ENCODE peak calls at places on chromosomes 11 and 22, in ten cellular contexts. E is fibroblast of lung; U is HAP-1; C is GM23248; T is colonic mucosa; O is IMR-90; D is A549; K is effector memory CD4-positive, alpha-beta T cell; B is right lobe of liver; L is aorta. X is an unnamed sample. For H3K9me3, the result is how much of the 10 kb centered on the place peaks cover.

GRCh38 chr11:22763166-22763565 is 66.4 kb downstream of the SVIP start:
- DNase-seq in O (no peak), T (no peak), E (no peak), D (no peak), B (no peak), U (no peak), C (no peak), L (no peak), K (no peak), X (no peak)

GRCh38 chr11:75264356-75264755 is 23.8 kb downstream of the TPBGL start:
- DNase-seq in T (no peak), D (no peak), K (no peak), E (no peak), B (peak), C (no peak), U (no peak), O (no peak), L (no peak), X (no peak)

GRCh38 chr11:11538277-11538960 is 83.4 kb downstream of the GALNT18 start:
- DNase-seq in L (peak), C (no peak), U (no peak), O (no peak), K (no peak), B (peak), T (no peak), D (no peak), E (no peak), X (peak)

GRCh38 chr11:78171951-78172350 is 16.5 kb downstream of the KCTD21 start:
- DNase-seq in O (no peak), D (no peak), E (no peak), L (peak), K (no peak), U (no peak), B (no peak), T (no peak), C (no peak), X (no peak)

GRCh38 chr11:69434341-69434960 is 47.0 kb upstream of the LINC01488 start:
- DNase-seq in B (no peak), D (no peak), L (peak), O (no peak), K (no peak), E (no peak), T (no peak), U (no peak), C (no peak), X (no peak)

GRCh38 chr11:118382954-118383353 is 18.5 kb upstream of the ATP5MG start:
- DNase-seq in L (no peak), E (no peak), K (no peak), T (no peak), O (no peak), U (no peak), C (no peak), B (no peak), D (no peak), X (no peak)

GRCh38 chr11:111604392-111605009 is 2.3 kb downstream of the SIK2 start:
- DNase-seq in T (no peak), E (peak), K (no peak), D (peak), L (no peak), U (peak), C (peak), B (no peak), O (peak), X (no peak)

GRCh38 chr22:41242396-41243117 is 1.8 kb upstream of the CHADL start:
- DNase-seq in B (no peak), C (peak), L (no peak), U (no peak), O (no peak), T (no peak), E (no peak), K (no peak), D (no peak), X (no peak)

GRCh38 chr11:71252434-71252781 is at the start of gene SHANK2:
- DNase-seq in U (no peak), C (no peak), T (peak), K (no peak), B (peak), L (no peak), O (no peak), E (no peak), D (no peak), X (peak)

GRCh38 chr22:43476341-43476740 is 64.5 kb downstream of the MPPED1 start:
- DNase-seq in L (peak), U (no peak), D (peak), E (no peak), K (no peak), B (peak), C (no peak), O (no peak), T (no peak), X (no peak)

GRCh38 chr11:112580864-112581263 is 320.2 kb upstream of the PLET1 start:
- DNase-seq in K (no peak), L (no peak), E (no peak), B (no peak), C (peak), D (no peak), U (no peak), O (no peak), T (no peak), X (no peak)

GRCh38 chr11:119483881-119484371 is 61.0 kb upstream of the THY1 start:
- DNase-seq in E (no peak), B (peak), T (no peak), U (peak), L (no peak), C (no peak), K (no peak), O (no peak), D (no peak), X (no peak)

GRCh38 chr22:23786261-23786710 is 480 bp upstream of the SMARCB1 start:
- DNase-seq in C (no peak), L (no peak), O (no peak), E (no peak), D (no peak), B (peak), K (no peak), T (no peak), U (no peak), X (no peak)

GRCh38 chr11:62025429-62026105 is 58.1 kb upstream of the FTH1 start:
- DNase-seq in C (peak), T (peak), D (peak), K (peak), B (peak), E (peak), U (no peak), O (peak), L (peak), X (peak)

GRCh38 chr11:74577624-74578396 is 14.6 kb upstream of the POLD3 start:
- DNase-seq in E (peak), C (peak), O (peak), U (no peak), L (no peak), T (no peak), K (no peak), B (no peak), D (no peak), X (no peak)

GRCh38 chr11:124917115-124917637 is 1.9 kb upstream of the HEPN1 start:
- DNase-seq in K (no peak), D (no peak), L (no peak), E (peak), T (no peak), O (peak), B (no peak), U (no peak), C (peak), X (no peak)

GRCh38 chr11:12800032-12800671 is 125.9 kb downstream of the TEAD1 start:
- DNase-seq in U (peak), K (no peak), T (peak), B (no peak), D (peak), E (peak), O (peak), C (peak), L (no peak), X (peak)

GRCh38 chr22:31496735-31497146 is 405 bp downstream of the SFI1 start:
- DNase-seq in C (peak), D (no peak), E (no peak), U (peak), T (peak), O (no peak), L (peak), B (peak), K (peak), X (no peak)

GRCh38 chr22:48981671-48982070 is 846.0 kb downstream of the BRD1 start:
- DNase-seq in B (no peak), C (no peak), U (no peak), O (no peak), E (no peak), T (no peak), L (peak), D (no peak), K (no peak), X (no peak)

GRCh38 chr22:48982321-48982905 is 845.3 kb downstream of the BRD1 start:
- DNase-seq in B (no peak), K (no peak), T (no peak), E (no peak), L (peak), U (no peak), C (no peak), O (no peak), D (no peak), X (no peak)

GRCh38 chr22:48980918-48981317 is 846.8 kb downstream of the BRD1 start:
- DNase-seq in O (no peak), E (no peak), B (no peak), D (no peak), T (no peak), C (no peak), K (no peak), U (no peak), L (no peak), X (no peak)

GRCh38 chr22:48979482-48979881 is 848.2 kb downstream of the BRD1 start:
- DNase-seq in C (no peak), K (no peak), D (peak), U (no peak), E (no peak), B (no peak), O (no peak), T (no peak), L (no peak), X (no peak)

GRCh38 chr22:48980409-48980808 is 847.3 kb downstream of the BRD1 start:
- DNase-seq in E (no peak), D (no peak), B (no peak), L (no peak), C (no peak), O (no peak), U (no peak), T (no peak), K (no peak), X (no peak)
- H3K9me3 ChIP-seq in E (under half), D (under half), B (under half), L (under half), C (under half), O (half or more), U (under half), T (under half), K (under half), X (under half)

GRCh38 chr11:132493786-132494185 is 1038.5 kb downstream of the OPCML start:
- DNase-seq in E (no peak), T (no peak), D (no peak), K (no peak), B (no peak), L (no peak), U (no peak), O (no peak), C (no peak), X (no peak)

GRCh38 chr11:132496341-132496740 is 1036.0 kb downstream of the OPCML start:
- DNase-seq in D (no peak), E (peak), O (no peak), C (peak), U (no peak), K (no peak), B (no peak), T (no peak), L (no peak), X (peak)

GRCh38 chr11:132486060-132486459 is 1046.2 kb downstream of the OPCML start:
- DNase-seq in O (no peak), B (no peak), L (no peak), D (no peak), E (no peak), U (no peak), K (no peak), T (no peak), C (no peak), X (no peak)

DNA sequence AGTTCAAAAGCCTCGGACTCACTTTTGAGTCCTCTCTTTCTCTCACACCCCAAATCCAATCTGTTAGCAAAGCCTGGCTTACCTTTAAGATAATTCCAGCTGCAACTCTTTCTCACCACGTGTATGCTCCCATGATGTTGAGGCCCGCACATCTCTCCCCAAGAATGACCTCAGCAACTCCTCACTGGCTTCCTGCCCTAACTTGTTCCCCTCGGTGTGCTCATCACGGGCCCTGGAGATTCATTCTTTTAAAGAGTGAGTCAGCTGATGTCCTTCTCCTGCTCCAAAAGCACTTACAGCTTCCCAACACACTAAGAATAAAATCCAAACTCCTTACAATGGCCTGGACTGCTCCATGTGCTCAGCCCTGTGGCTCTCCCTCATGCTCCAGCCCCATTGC is 1041.3 kb downstream of the OPCML start:
- DNase-seq in C (peak), K (no peak), L (no peak), O (no peak), U (no peak), E (peak), T (no peak), D (no peak), B (no peak), X (no peak)
- H3K9me3 ChIP-seq in C (under half), K (under half), L (under half), O (under half), U (under half), E (under half), T (under half), D (under half), B (under half), X (under half)

DNA sequence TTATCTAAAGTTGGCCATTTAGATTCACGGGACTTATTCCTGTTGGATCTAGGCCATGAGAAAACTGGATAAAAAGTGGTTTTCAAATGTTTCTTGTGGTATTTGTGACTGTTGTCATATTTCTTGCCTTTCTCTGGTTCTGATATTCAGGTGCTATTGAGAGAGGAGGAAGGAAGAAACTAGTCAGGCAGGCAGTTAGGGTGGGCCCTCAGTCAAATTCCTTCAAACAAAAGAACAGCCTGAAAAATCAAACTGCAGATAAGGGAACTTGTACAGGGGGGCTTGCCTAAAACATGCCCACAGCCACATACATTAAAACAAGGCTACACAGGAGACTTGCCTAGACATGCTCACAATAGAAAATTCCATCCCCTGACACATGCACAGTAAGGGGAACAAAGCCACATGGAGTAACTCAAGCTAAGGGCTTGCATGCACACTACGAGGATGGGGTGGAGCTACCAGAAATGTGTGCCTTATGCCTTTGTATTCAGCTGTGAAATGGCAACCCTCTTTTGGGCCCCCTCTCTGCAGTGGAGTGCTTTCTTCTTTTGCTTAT is 18.2 kb downstream of the NCR3LG1 start:
- DNase-seq in O (no peak), D (no peak), C (no peak), U (no peak), E (no peak), K (no peak), L (no peak), B (no peak), T (no peak), X (no peak)
- H3K9me3 ChIP-seq in O (under half), D (under half), C (under half), U (under half), E (under half), K (under half), L (under half), B (under half), T (under half), X (under half)

GRCh38 chr22:47357493-47357892 is 595.0 kb downstream of the TBC1D22A start:
- DNase-seq in U (no peak), D (no peak), T (no peak), C (no peak), E (no peak), K (no peak), L (no peak), O (no peak), B (peak), X (no peak)
- H3K9me3 ChIP-seq in U (under half), D (under half), T (under half), C (under half), E (under half), K (under half), L (under half), O (under half), B (under half), X (under half)

DNA sequence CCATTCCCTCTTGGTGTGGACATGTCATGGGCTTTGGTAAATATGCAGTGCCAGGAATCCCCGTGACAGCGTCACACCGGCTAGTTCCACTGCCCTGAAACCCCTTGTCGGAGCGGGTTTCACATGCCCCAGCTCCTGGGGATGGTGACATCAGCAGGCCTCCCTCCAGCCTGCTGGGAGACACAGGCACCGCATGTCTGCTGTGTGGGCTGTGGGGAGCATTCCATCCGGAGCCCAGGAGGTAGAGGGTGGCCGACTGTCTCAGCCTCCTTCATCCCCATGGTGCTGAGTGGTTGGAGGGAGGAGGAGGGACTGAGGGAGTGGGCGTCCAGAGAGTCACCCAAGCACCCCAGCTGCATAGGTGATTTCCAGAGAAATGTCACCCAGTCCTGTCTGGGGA is 1161.1 kb downstream of the BRD1 start:
- DNase-seq in K (no peak), L (no peak), E (no peak), D (no peak), C (no peak), T (no peak), O (no peak), U (no peak), B (no peak), X (no peak)
- H3K9me3 ChIP-seq in K (under half), L (under half), E (under half), D (under half), C (under half), T (under half), O (under half), U (under half), B (under half), X (under half)

GRCh38 chr22:22761963-22762772 is 117.8 kb downstream of the GGTLC2 start:
- DNase-seq in B (no peak), D (no peak), U (no peak), C (no peak), L (no peak), E (no peak), T (no peak), K (no peak), O (no peak), X (no peak)
- H3K9me3 ChIP-seq in B (under half), D (under half), U (under half), C (under half), L (under half), E (under half), T (under half), K (under half), O (under half), X (under half)

GRCh38 chr22:48923165-48923875 is 904.4 kb downstream of the BRD1 start:
- DNase-seq in U (no peak), D (no peak), B (no peak), L (peak), E (no peak), T (no peak), K (no peak), C (no peak), O (no peak), X (no peak)
- H3K9me3 ChIP-seq in U (under half), D (under half), B (under half), L (under half), E (under half), T (under half), K (under half), C (under half), O (under half), X (under half)

X was measured in thyroid gland.